ENCODE peak calls at places on chromosomes 12 and 14, in four cellular contexts. E is IMR-90, H is GM12878, L is psoas muscle. J is an unnamed sample.
A peak's percentile ranks its signal among the peaks of the same experiment; 100 is the strongest.

GRCh38 chr14:75831971-75832370 is 149.8 kb downstream of the TGFB3 start:
- DNase-seq in E (peak; percentile 59), H (no peak), L (no peak), J (peak; percentile 73)

GRCh38 chr14:86858043-86858442 is 1134.9 kb downstream of the GALC start:
- DNase-seq in L (no peak), H (no peak), E (peak; percentile 59), J (peak; percentile 57)

GRCh38 chr12:53191096-53191884 is 10.6 kb upstream of the CSAD start:
- DNase-seq in E (no peak), H (no peak), L (no peak), J (no peak)

GRCh38 chr14:33475623-33476022 is 475.3 kb downstream of the EGLN3 start:
- DNase-seq in L (no peak), H (no peak), E (no peak), J (no peak)

GRCh38 chr12:97308576-97309198 is 153.9 kb upstream of the RMST start:
- DNase-seq in E (peak; percentile 65), H (peak; percentile 15), L (no peak), J (peak; percentile 47)

GRCh38 chr12:50747817-50748216 is 16.1 kb upstream of the ATF1 start:
- DNase-seq in H (no peak), E (no peak), L (no peak), J (no peak)

GRCh38 chr14:29442720-29443119 is 484.9 kb downstream of the PRKD1 start:
- DNase-seq in H (no peak), L (no peak), E (peak; percentile 79), J (peak; percentile 54)

GRCh38 chr14:92916201-92916600 is 6.7 kb upstream of the CHGA start:
- DNase-seq in H (no peak), E (no peak), L (no peak), J (no peak)

GRCh38 chr14:66495214-66496098 is 9.3 kb downstream of the CCDC196 start:
- DNase-seq in L (no peak), H (peak; percentile 45), E (peak; percentile 71), J (peak; percentile 45)

GRCh38 chr12:1533205-1533601 is 61.2 kb downstream of the FBXL14 start:
- DNase-seq in E (no peak), L (no peak), H (peak; percentile 46), J (peak; percentile 55)

GRCh38 chr12:70549340-70550179 is 87.7 kb downstream of the PTPRB start:
- DNase-seq in H (no peak), L (no peak), E (no peak), J (no peak)

GRCh38 chr12:47307680-47308399 is 228.1 kb upstream of the AMIGO2 start:
- DNase-seq in H (peak; percentile 31), E (peak; percentile 73), L (no peak), J (peak; percentile 62)

GRCh38 chr12:104973250-104973649 is 12.9 kb upstream of the NOPCHAP1 start:
- DNase-seq in L (no peak), H (no peak), E (no peak), J (no peak)

GRCh38 chr14:64187331-64187730 is 106.8 kb downstream of the ESR2 start:
- DNase-seq in E (no peak), H (no peak), L (no peak), J (no peak)

GRCh38 chr12:112928978-112929377 is 9.3 kb upstream of the OAS3 start:
- DNase-seq in L (no peak), H (no peak), E (no peak), J (no peak)
- TF ChIP-seq CTCF in L (no peak), H (no peak), E (no peak), J (no peak)

DNA sequence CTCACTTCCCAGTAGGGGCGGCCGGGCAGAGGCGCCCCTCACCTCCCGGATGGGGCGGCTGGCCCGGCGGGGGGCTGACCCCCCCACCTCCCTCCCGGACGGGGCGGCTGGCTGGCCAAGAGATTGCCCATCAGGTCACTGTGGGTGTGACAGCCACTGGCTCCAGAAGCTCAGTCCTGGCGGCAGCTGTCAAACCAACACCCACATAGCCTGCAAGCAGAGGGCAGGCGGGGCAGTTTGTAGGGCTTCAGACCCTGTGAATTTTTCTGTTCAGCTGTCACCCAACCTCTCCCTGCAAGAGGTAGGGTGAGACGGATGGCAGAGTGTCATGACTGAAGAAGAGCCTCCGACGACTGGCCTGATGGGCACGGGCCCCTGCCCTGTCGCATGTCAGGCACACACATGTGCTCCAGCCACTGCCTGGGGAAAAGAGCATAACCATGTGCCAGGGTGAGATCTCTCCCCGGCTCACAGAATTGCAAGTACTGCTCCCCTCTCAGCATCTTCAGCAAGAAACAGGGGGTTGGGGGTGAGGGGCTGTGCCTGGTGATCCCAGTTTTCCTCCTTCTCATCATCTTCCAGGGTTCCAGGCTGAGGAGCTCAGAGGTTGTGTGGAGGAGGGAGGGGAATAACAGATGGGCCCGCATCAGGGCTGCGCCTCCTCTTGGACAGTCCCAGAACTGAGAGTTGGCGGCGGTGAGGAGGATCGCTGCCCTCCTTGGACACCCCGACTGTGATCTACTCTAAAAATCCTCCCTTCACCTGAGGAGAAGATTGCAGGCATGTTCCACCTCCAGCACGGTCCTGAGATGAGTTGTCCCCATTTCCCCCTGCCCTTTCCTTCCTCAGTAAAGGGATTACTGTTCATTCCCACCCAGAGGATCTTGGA is 11.2 kb upstream of the PRPH start:
- DNase-seq in E (no peak), H (no peak), L (no peak), J (no peak)
- TF ChIP-seq CTCF in E (peak; percentile 7), H (no peak), L (no peak), J (peak; percentile 35)

GRCh38 chr14:23566782-23567185 is 807 bp downstream of the AP1G2 start:
- DNase-seq in L (no peak), E (no peak), H (no peak), J (peak; percentile 19)
- TF ChIP-seq CTCF in L (no peak), E (peak; percentile 16), H (no peak), J (peak; percentile 54)

GRCh38 chr12:123801573-123802178 is 39.6 kb downstream of the DNAH10 start:
- DNase-seq in E (peak; percentile 53), L (no peak), H (no peak), J (peak; percentile 11)
- TF ChIP-seq CTCF in E (peak; percentile 65), L (peak; percentile 16), H (peak; percentile 48), J (peak; percentile 83)

GRCh38 chr12:32947203-32947795 is 50.7 kb upstream of the PKP2 start:
- DNase-seq in E (no peak), L (no peak), H (no peak), J (no peak)
- TF ChIP-seq CTCF in E (no peak), L (no peak), H (no peak), J (no peak)

GRCh38 chr12:76084277-76085158 is at the start of gene NAP1L1:
- DNase-seq in H (peak; percentile 79), L (peak; percentile 98), E (peak; percentile 98), J (peak; percentile 98)
- TF ChIP-seq CTCF in H (no peak), L (no peak), E (peak; percentile 17), J (no peak)

GRCh38 chr12:34348836-34349672 is 326.8 kb downstream of the ALG10 start:
- DNase-seq in E (no peak), L (no peak), H (no peak), J (no peak)

GRCh38 chr12:34349673-34349961 is 327.3 kb downstream of the ALG10 start:
- DNase-seq in H (no peak), E (no peak), L (no peak), J (no peak)

GRCh38 chr12:34354239-34355200 is 332.2 kb downstream of the ALG10 start:
- DNase-seq in H (no peak), L (no peak), E (no peak), J (no peak)

GRCh38 chr12:34350092-34351041 is 328.1 kb downstream of the ALG10 start:
- DNase-seq in L (no peak), E (no peak), H (no peak), J (no peak)

DNA sequence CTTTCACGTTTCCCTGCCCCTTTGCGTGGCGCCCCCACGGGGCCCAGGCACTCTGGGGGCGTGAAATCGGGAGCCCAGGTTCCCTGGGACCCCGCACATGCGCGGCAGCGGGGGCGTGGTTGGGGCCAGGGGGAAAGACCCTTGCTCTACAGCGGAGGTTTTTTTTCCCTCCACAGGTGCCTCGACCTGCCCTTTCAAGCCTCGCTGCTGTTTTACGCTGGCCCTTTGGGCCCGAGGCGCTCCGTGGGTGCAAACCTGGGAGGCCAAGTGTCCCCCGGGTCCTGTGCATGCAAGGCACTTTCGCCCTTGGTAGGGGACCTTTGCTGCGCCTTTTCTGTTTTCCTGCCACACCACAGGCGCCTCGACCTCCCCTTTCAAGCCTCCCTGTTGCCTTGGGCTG is 329.8 kb downstream of the ALG10 start:
- DNase-seq in H (no peak), E (no peak), L (no peak), J (no peak)
- TF ChIP-seq CTCF in H (no peak), E (no peak), L (no peak), J (no peak)

GRCh38 chr14:46651526-46652144 is at the start of gene RPL10L:
- DNase-seq in H (no peak), L (no peak), E (no peak), J (no peak)
- TF ChIP-seq CTCF in H (no peak), L (no peak), E (no peak), J (no peak)

GRCh38 chr12:81615031-81615430 is 144.1 kb downstream of the PPFIA2 start:
- DNase-seq in L (no peak), E (no peak), H (no peak), J (no peak)

DNA sequence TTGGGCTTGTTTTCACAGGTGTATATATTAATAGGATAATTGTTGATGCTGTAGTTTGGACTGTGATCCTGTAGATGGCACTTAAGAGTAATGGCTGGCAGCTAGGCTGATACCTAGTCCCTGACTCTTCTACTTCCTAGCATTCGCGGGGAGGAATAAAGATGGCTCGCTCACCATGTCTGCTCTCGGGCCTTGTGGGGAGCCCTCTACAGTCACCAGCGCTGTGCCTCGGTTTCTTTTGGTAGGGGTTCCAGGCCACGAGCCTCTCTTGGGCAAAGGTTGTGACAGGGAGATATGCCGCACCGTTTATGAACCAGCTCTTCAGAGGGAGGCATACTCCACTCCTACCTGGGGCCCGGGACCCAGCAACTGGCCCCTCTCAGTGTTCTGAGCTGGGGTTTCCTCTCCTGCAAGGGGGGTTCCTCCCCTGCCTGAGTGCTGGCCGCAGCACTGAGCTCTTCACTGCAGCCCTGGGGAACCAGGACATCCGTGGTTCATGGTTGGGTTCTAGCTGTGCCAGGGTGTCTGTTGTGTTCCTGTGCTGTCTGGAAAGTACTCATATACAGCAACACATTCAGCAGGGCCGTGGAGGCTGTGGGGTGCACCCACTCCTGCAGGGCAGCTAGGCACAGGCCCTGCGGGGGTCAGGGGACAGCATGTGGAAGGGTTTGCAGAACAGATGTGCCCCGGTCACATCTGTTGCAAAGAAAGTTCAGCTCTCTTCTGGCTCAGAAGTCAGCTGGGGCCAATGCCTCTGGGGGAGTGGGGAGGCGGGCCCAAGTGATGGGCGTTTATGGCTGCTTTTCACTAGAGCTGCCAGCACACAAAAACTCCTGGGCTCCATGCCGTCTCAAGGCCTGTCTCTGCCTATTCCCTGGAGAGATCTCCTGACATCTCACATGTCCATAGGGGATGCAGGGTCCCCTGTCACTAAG is 147.9 kb downstream of the PPFIA2 start:
- DNase-seq in H (no peak), L (no peak), E (peak; percentile 1), J (no peak)
- TF ChIP-seq CTCF in H (peak; percentile 34), L (peak; percentile 6), E (peak; percentile 19), J (no peak)